ENCODE peak calls at places on chromosomes 13 and 19, in four cellular contexts. C is K562, S is HCT116, D is HepG2. N is an unnamed sample.

GRCh38 chr19:8367327-8368001 is 3.5 kb downstream of the ANGPTL4 start:
- DNase-seq in C (peak), S (no peak), D (no peak), N (no peak)

GRCh38 chr19:41278478-41278877 is 14.3 kb downstream of the HNRNPUL1 start:
- DNase-seq in C (no peak), S (no peak), D (no peak), N (no peak)

GRCh38 chr13:33032037-33032625 is 15.9 kb downstream of the KL start:
- DNase-seq in C (no peak), S (no peak), D (no peak), N (no peak)

GRCh38 chr19:18208098-18208951 is 4.5 kb upstream of the RAB3A start:
- DNase-seq in C (peak), S (no peak), D (no peak), N (no peak)

GRCh38 chr19:2424686-2425621 is 2.4 kb downstream of the TIMM13 start:
- DNase-seq in C (peak), S (no peak), D (no peak), N (no peak)

GRCh38 chr13:97434417-97435296 is 688 bp downstream of the RAP2A start:
- DNase-seq in C (no peak), S (no peak), D (no peak), N (no peak)

GRCh38 chr13:106986033-106986484 is 418.1 kb upstream of the ARGLU1 start:
- DNase-seq in C (no peak), S (no peak), D (no peak), N (no peak)

GRCh38 chr19:45863840-45864628 is at the start of gene FOXA3:
- DNase-seq in C (peak), S (no peak), D (peak), N (no peak)

GRCh38 chr19:14520543-14520942 is 2.3 kb upstream of the DNAJB1 start:
- DNase-seq in C (no peak), S (no peak), D (no peak), N (no peak)

GRCh38 chr19:55455576-55456235 is 5.7 kb downstream of the ISOC2 start:
- DNase-seq in C (no peak), S (no peak), D (no peak), N (no peak)

GRCh38 chr19:1017906-1018305 is 3.0 kb downstream of the TMEM259 start:
- DNase-seq in C (no peak), S (no peak), D (no peak), N (no peak)

GRCh38 chr19:13727798-13728197 is 36.5 kb upstream of the MRI1 start:
- DNase-seq in C (no peak), S (no peak), D (no peak), N (no peak)

GRCh38 chr13:64278493-64278892 is 2862.8 kb upstream of the PCDH20 start:
- DNase-seq in C (no peak), S (no peak), D (no peak), N (peak)

GRCh38 chr13:49637989-49638388 is 9.7 kb downstream of the ARL11 start:
- DNase-seq in C (no peak), S (no peak), D (no peak), N (no peak)

GRCh38 chr19:14035706-14036105 is 4.1 kb downstream of the IL27RA start:
- DNase-seq in C (no peak), S (no peak), D (no peak), N (no peak)

GRCh38 chr19:40612831-40613668 is 11.9 kb downstream of the LTBP4 start:
- DNase-seq in C (peak), S (no peak), D (no peak), N (no peak)

GRCh38 chr13:74062933-74063332 is 71.3 kb downstream of the KLF12 start:
- DNase-seq in C (no peak), S (no peak), D (no peak), N (no peak)

GRCh38 chr13:75481176-75482069 is 546 bp downstream of the TBC1D4 start:
- DNase-seq in C (peak), S (no peak), D (no peak), N (no peak)

GRCh38 chr19:1104452-1105216 is 840 bp downstream of the GPX4 start:
- DNase-seq in C (peak), S (no peak), D (peak), N (no peak)

GRCh38 chr19:1408300-1409203 is 1.2 kb downstream of the DAZAP1 start:
- DNase-seq in C (peak), S (no peak), D (no peak), N (no peak)

GRCh38 chr13:110336681-110337080 is 29.6 kb downstream of the COL4A2 start:
- DNase-seq in C (no peak), S (no peak), D (no peak), N (no peak)

GRCh38 chr13:21625366-21625765 is 21.4 kb upstream of the MICU2 start:
- DNase-seq in C (no peak), S (peak), D (peak), N (no peak)

GRCh38 chr13:33375421-33375820 is 89.9 kb upstream of the STARD13 start:
- DNase-seq in C (no peak), S (no peak), D (no peak), N (no peak)

GRCh38 chr13:73937420-73937819 is 196.8 kb downstream of the KLF12 start:
- DNase-seq in C (no peak), S (no peak), D (no peak), N (no peak)

GRCh38 chr19:48627865-48628314 is 8.6 kb downstream of the SPHK2 start:
- DNase-seq in C (no peak), S (no peak), D (no peak), N (no peak)

GRCh38 chr19:31351212-31352193 is 2.3 kb upstream of the TSHZ3 start:
- DNase-seq in C (no peak), S (no peak), D (no peak), N (no peak)

GRCh38 chr19:56091066-56091490 is 30.0 kb downstream of the ZNF787 start:
- DNase-seq in C (no peak), S (no peak), D (no peak), N (no peak)

GRCh38 chr19:11200015-11200574 is 2.8 kb upstream of the KANK2 start:
- DNase-seq in C (no peak), S (no peak), D (no peak), N (no peak)

GRCh38 chr19:45124021-45124420 is 31.0 kb downstream of the PPP1R37 start:
- DNase-seq in C (no peak), S (no peak), D (no peak), N (no peak)

GRCh38 chr13:98707309-98707999 is 45.0 kb downstream of the SLC15A1 start:
- DNase-seq in C (no peak), S (no peak), D (no peak), N (no peak)

GRCh38 chr19:12983561-12984142 is 11.6 kb upstream of the NFIX start:
- DNase-seq in C (peak), S (peak), D (peak), N (peak)

GRCh38 chr19:32287811-32288227 is 57.6 kb upstream of the ZNF507 start:
- DNase-seq in C (peak), S (peak), D (peak), N (peak)

GRCh38 chr19:32359581-32359980 is 14.2 kb downstream of the ZNF507 start:
- DNase-seq in C (no peak), S (no peak), D (no peak), N (no peak)

GRCh38 chr13:38002596-38002995 is 133.0 kb upstream of the TRPC4 start:
- DNase-seq in C (no peak), S (no peak), D (no peak), N (no peak)

GRCh38 chr19:40724848-40725247 is 7.9 kb downstream of the ITPKC start:
- DNase-seq in C (no peak), S (no peak), D (no peak), N (no peak)

GRCh38 chr19:51364200-51365106 is 1.7 kb downstream of the ETFB start:
- DNase-seq in C (no peak), S (no peak), D (peak), N (no peak)

GRCh38 chr13:68369739-68370138 is 1139.6 kb upstream of the PCDH9 start:
- DNase-seq in C (no peak), S (no peak), D (peak), N (no peak)

GRCh38 chr19:45913874-45914830 is at the start of gene NANOS2:
- DNase-seq in C (peak), S (peak), D (peak), N (no peak)

GRCh38 chr13:97977982-97978381 is 24.5 kb downstream of the IPO5 start:
- DNase-seq in C (no peak), S (no peak), D (no peak), N (no peak)

GRCh38 chr13:46341112-46341711 is 45.8 kb downstream of the RUBCNL start:
- DNase-seq in C (no peak), S (no peak), D (no peak), N (no peak)
- TF ChIP-seq SIN3A in C (no peak), S (no peak), D (no peak), N (no peak)

DNA sequence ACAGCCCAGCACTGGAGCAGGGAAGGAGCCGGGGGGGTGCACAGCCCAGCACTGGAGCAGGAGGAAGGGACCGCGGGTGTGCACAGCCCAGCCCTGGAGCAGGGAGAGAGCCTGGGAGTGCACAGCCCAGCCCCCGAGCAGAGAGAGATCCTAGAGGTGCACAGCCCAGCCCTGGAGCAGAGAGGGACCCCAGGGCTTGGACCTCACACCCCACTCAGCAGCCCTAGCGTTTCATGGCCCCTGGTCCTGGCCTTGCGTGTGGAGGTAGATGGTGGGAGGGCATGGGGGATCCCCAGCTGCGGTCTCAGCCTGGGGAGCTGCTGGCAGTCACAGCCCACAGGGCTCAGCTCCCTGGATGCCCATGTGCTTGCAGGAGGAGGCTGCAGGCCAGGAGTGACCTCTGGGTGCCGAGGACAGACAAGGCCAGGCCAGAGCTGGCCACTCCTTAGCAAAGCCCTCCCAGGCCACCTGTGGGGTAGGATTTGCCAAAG is 25.1 kb downstream of the GAS6 start:
- DNase-seq in C (no peak), S (no peak), D (no peak), N (no peak)
- TF ChIP-seq TCF7L2 in C (no peak), S (no peak), D (no peak), N (no peak)

DNA sequence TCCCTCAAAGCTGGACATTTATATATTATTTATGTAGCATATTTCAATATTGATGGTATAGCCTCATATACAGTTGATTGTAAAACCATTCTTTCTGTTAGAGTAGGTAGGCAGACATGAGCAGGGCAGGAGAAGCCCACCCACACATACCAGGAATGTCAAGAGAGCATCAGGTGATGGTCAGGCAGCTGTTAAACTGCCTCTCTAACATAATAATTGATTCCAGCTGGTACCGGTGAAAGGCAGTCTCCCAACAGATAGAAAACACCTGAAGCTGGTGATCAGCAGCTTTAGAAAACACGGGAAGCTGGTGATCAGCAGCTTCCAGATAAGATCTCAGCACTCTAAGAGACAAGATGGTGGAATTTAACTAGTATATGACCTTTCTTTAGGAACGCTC is 132.9 kb downstream of the SLITRK6 start:
- DNase-seq in C (no peak), S (no peak), D (no peak), N (no peak)
- TF ChIP-seq SIN3A in C (no peak), S (no peak), D (no peak), N (no peak)

GRCh38 chr19:36528921-36529518 is 949 bp upstream of the ZNF260 start:
- DNase-seq in C (peak), S (no peak), D (peak), N (no peak)
- TF ChIP-seq TCF7L2 in C (no peak), S (no peak), D (no peak), N (no peak)

GRCh38 chr19:7199613-7200533 is 94.3 kb downstream of the INSR start:
- DNase-seq in C (no peak), S (peak), D (peak), N (no peak)
- TF ChIP-seq SIN3A in C (no peak), S (no peak), D (no peak), N (no peak)

GRCh38 chr13:48010698-48011097 is 9.6 kb upstream of the SUCLA2 start:
- DNase-seq in C (no peak), S (no peak), D (no peak), N (no peak)

GRCh38 chr13:48012668-48013067 is 11.6 kb upstream of the SUCLA2 start:
- DNase-seq in C (no peak), S (no peak), D (no peak), N (no peak)

GRCh38 chr13:48014359-48014758 is 13.3 kb upstream of the SUCLA2 start:
- DNase-seq in C (no peak), S (no peak), D (no peak), N (no peak)

GRCh38 chr13:48006396-48006795 is 5.3 kb upstream of the SUCLA2 start:
- DNase-seq in C (no peak), S (no peak), D (no peak), N (no peak)

GRCh38 chr13:48009298-48009697 is 8.2 kb upstream of the SUCLA2 start:
- DNase-seq in C (no peak), S (no peak), D (peak), N (no peak)
- TF ChIP-seq TCF7L2 in C (no peak), S (no peak), D (no peak), N (no peak)

GRCh38 chr19:43561144-43561970 is 14.0 kb downstream of the XRCC1 start:
- DNase-seq in C (no peak), S (no peak), D (no peak), N (no peak)

GRCh38 chr19:43563816-43564215 is 11.5 kb downstream of the XRCC1 start:
- DNase-seq in C (no peak), S (no peak), D (no peak), N (no peak)

GRCh38 chr19:43562698-43563241 is 12.6 kb downstream of the XRCC1 start:
- DNase-seq in C (no peak), S (no peak), D (no peak), N (peak)

GRCh38 chr19:43560687-43561086 is 14.6 kb downstream of the XRCC1 start:
- DNase-seq in C (peak), S (no peak), D (peak), N (no peak)

GRCh38 chr19:43562211-43562697 is 13.1 kb downstream of the XRCC1 start:
- DNase-seq in C (no peak), S (no peak), D (no peak), N (no peak)
- TF ChIP-seq SIN3A in C (no peak), S (no peak), D (no peak), N (no peak)

GRCh38 chr13:47904239-47904638 is 96.8 kb downstream of the SUCLA2 start:
- DNase-seq in C (peak), S (no peak), D (no peak), N (peak)
- TF ChIP-seq TCF7L2 in C (no peak), S (no peak), D (no peak), N (no peak)

GRCh38 chr13:112133489-112134149 is 66.7 kb downstream of the SOX1 start:
- DNase-seq in C (no peak), S (no peak), D (no peak), N (no peak)
- TF ChIP-seq SIN3A in C (no peak), S (no peak), D (no peak), N (no peak)

GRCh38 chr19:4362871-4363545 is 19.6 kb downstream of the MPND start:
- DNase-seq in C (no peak), S (no peak), D (no peak), N (no peak)
- TF ChIP-seq TCF7L2 in C (no peak), S (no peak), D (no peak), N (no peak)